ENCODE peak calls at places on chromosomes 7 and 10, in eight cellular contexts. R is HS-5, C is T-helper 1 cell, Y is islet precursor cell, N is NCI-H2107, P is mucosa of gallbladder, B is EH, W is endothelial cell. L is an unnamed sample.

GRCh38 chr7:7542251-7542835 is 6.7 kb upstream of the COL28A1 start:
- DNase-seq in W (no peak), B (no peak), R (no peak), Y (no peak), C (no peak), P (no peak), N (no peak), L (no peak)

GRCh38 chr7:24573554-24574338 is 494 bp downstream of the PALS2 start:
- DNase-seq in C (peak), Y (peak), W (peak), N (peak), R (peak), P (peak), B (peak), L (no peak)

GRCh38 chr7:131164025-131164899 is 163.4 kb upstream of the MKLN1 start:
- DNase-seq in W (no peak), B (peak), Y (no peak), N (no peak), C (no peak), P (no peak), R (peak), L (no peak)

GRCh38 chr7:121330053-121330833 is 1.4 kb downstream of the WNT16 start:
- DNase-seq in N (no peak), Y (peak), R (no peak), C (no peak), B (peak), W (peak), P (no peak), L (no peak)

GRCh38 chr10:122632561-122632960 is 67.1 kb downstream of the C10orf120 start:
- DNase-seq in N (no peak), B (no peak), W (no peak), P (no peak), R (no peak), C (no peak), Y (no peak), L (no peak)

GRCh38 chr10:125146791-125147604 is 13.4 kb downstream of the CTBP2 start:
- DNase-seq in W (no peak), N (no peak), B (peak), P (no peak), Y (no peak), R (no peak), C (no peak), L (no peak)

GRCh38 chr7:121940907-121941306 is 67.9 kb downstream of the PTPRZ1 start:
- DNase-seq in Y (peak), B (no peak), N (no peak), C (no peak), R (no peak), P (no peak), W (no peak), L (no peak)

GRCh38 chr10:109881481-109881880 is 41.8 kb downstream of the XPNPEP1 start:
- DNase-seq in P (no peak), W (no peak), N (no peak), R (no peak), Y (peak), C (no peak), B (no peak), L (no peak)

GRCh38 chr7:80216996-80217842 is 82.6 kb downstream of the GNAI1 start:
- DNase-seq in W (no peak), C (no peak), N (no peak), B (no peak), Y (no peak), R (no peak), P (no peak), L (no peak)

GRCh38 chr7:1169409-1170368 is 9.7 kb upstream of the ZFAND2A start:
- DNase-seq in Y (peak), N (no peak), W (peak), B (peak), C (peak), R (no peak), P (peak), L (peak)

GRCh38 chr10:89522463-89522862 is 12.9 kb downstream of the SLC16A12 start:
- DNase-seq in W (no peak), Y (no peak), B (peak), C (no peak), P (no peak), N (no peak), R (no peak), L (no peak)

GRCh38 chr7:130930260-130930659 is 196.3 kb upstream of the KLF14 start:
- DNase-seq in W (no peak), N (no peak), Y (no peak), B (no peak), R (no peak), P (no peak), C (peak), L (no peak)

GRCh38 chr10:28105561-28105960 is 106.7 kb upstream of the ODAD2 start:
- DNase-seq in B (no peak), Y (no peak), W (no peak), N (no peak), R (no peak), C (no peak), P (no peak), L (no peak)

GRCh38 chr10:104117839-104118323 is 4.1 kb upstream of the SFR1 start:
- DNase-seq in P (no peak), N (no peak), C (no peak), Y (no peak), R (no peak), W (no peak), B (peak), L (no peak)

GRCh38 chr7:159020987-159021386 is 123.7 kb downstream of the VIPR2 start:
- DNase-seq in B (no peak), N (no peak), C (no peak), W (no peak), Y (peak), R (no peak), P (no peak), L (no peak)

GRCh38 chr10:109104806-109105205 is 818.5 kb downstream of the XPNPEP1 start:
- DNase-seq in P (no peak), N (no peak), B (no peak), W (no peak), Y (no peak), R (no peak), C (no peak), L (no peak)

GRCh38 chr7:133436014-133436428 is 183.1 kb downstream of the EXOC4 start:
- DNase-seq in B (peak), N (no peak), R (peak), P (no peak), W (no peak), C (no peak), Y (no peak), L (no peak)

GRCh38 chr10:3687510-3688081 is 97.4 kb downstream of the KLF6 start:
- DNase-seq in W (no peak), N (no peak), C (no peak), P (no peak), Y (no peak), R (no peak), B (peak), L (no peak)

GRCh38 chr7:1361016-1361755 is 98.1 kb downstream of the MICALL2 start:
- DNase-seq in P (no peak), R (no peak), W (no peak), C (no peak), B (no peak), Y (no peak), N (no peak), L (no peak)

GRCh38 chr10:31451766-31452165 is 132.8 kb downstream of the ZEB1 start:
- DNase-seq in W (no peak), B (no peak), P (no peak), N (no peak), Y (no peak), R (no peak), C (no peak), L (no peak)

GRCh38 chr7:74412603-74413002 is 41.1 kb upstream of the GTF2IRD1 start:
- DNase-seq in R (no peak), P (no peak), B (peak), N (no peak), W (no peak), C (no peak), Y (no peak), L (no peak)

GRCh38 chr7:2821842-2822507 is 22.1 kb downstream of the GNA12 start:
- DNase-seq in R (peak), B (peak), P (no peak), W (no peak), C (no peak), N (no peak), Y (peak), L (no peak)

GRCh38 chr7:7103343-7104313 is 78.7 kb upstream of the C1GALT1 start:
- DNase-seq in W (no peak), B (peak), P (no peak), R (peak), Y (no peak), N (peak), C (peak), L (no peak)

GRCh38 chr10:110860576-110861241 is 11.0 kb upstream of the PDCD4 start:
- DNase-seq in Y (peak), W (no peak), N (no peak), B (no peak), C (peak), R (no peak), P (no peak), L (no peak)

GRCh38 chr10:74178042-74178791 is 27.2 kb downstream of the ADK start:
- DNase-seq in Y (no peak), B (peak), R (no peak), P (no peak), N (no peak), W (no peak), C (no peak), L (no peak)

GRCh38 chr7:40599836-40600235 is 465.0 kb downstream of the SUGCT start:
- DNase-seq in Y (no peak), R (no peak), C (no peak), B (no peak), P (no peak), N (no peak), W (no peak), L (no peak)

GRCh38 chr7:43669286-43670081 is 59.8 kb downstream of the COA1 start:
- DNase-seq in N (no peak), W (no peak), B (no peak), Y (no peak), R (no peak), P (no peak), C (peak), L (peak)

GRCh38 chr7:66083677-66084076 is 8.1 kb downstream of the ASL start:
- DNase-seq in P (no peak), R (no peak), C (no peak), Y (no peak), N (no peak), B (no peak), W (no peak), L (no peak)

GRCh38 chr7:135706858-135707569 is 21.0 kb downstream of the SLC13A4 start:
- DNase-seq in N (no peak), W (no peak), Y (no peak), P (no peak), C (no peak), B (no peak), R (no peak), L (no peak)

GRCh38 chr7:157488326-157488725 is 151.5 kb downstream of the DNAJB6 start:
- DNase-seq in P (peak), Y (peak), N (no peak), B (no peak), W (no peak), C (no peak), R (no peak), L (no peak)

GRCh38 chr7:18457832-18458231 is 37.7 kb upstream of the HDAC9 start:
- DNase-seq in P (no peak), C (no peak), N (no peak), W (no peak), Y (no peak), R (no peak), B (no peak), L (no peak)

GRCh38 chr7:4113976-4114375 is 568.1 kb upstream of the FOXK1 start:
- DNase-seq in C (no peak), N (no peak), W (no peak), P (no peak), Y (peak), R (no peak), B (no peak), L (no peak)

L was measured in iPS DF 6.9.